ENCODE peak calls at places on chromosome 21, in eight cellular contexts. R is natural killer cell, V is suprapubic skin, N is fibroblast of pulmonary artery, K is endothelial cell, E is HFFc6, B is fibroblast of lung, U is cardiac fibroblast. Q is an unnamed sample.

GRCh38 chr21:44516828-44517174 is 23.2 kb downstream of the KRTAP10-1 start:
- DNase-seq in B (no peak), R (no peak), U (no peak), V (no peak), E (no peak), N (no peak), K (no peak), Q (no peak)

GRCh38 chr21:14589855-14590563 is 43.9 kb upstream of the SAMSN1 start:
- DNase-seq in B (no peak), K (no peak), N (no peak), E (no peak), V (no peak), R (no peak), U (no peak), Q (no peak)

GRCh38 chr21:33824156-33824941 is 91.3 kb downstream of the ATP5PO start:
- DNase-seq in N (no peak), E (no peak), V (no peak), K (no peak), R (no peak), B (no peak), U (no peak), Q (no peak)

GRCh38 chr21:26795866-26796329 is 49.3 kb downstream of the ADAMTS1 start:
- DNase-seq in V (no peak), U (peak), B (peak), E (peak), K (no peak), N (peak), R (no peak), Q (no peak)

GRCh38 chr21:35394634-35395369 is 345.7 kb upstream of the RUNX1 start:
- DNase-seq in U (no peak), V (no peak), K (no peak), E (no peak), N (no peak), B (no peak), R (no peak), Q (no peak)

GRCh38 chr21:33924079-33924765 is 8.6 kb upstream of the ATP5PO start:
- DNase-seq in B (peak), N (peak), R (peak), V (peak), K (peak), U (peak), E (peak), Q (peak)

GRCh38 chr21:45506836-45507522 is 35.3 kb downstream of the SLC19A1 start:
- DNase-seq in U (no peak), R (no peak), E (no peak), N (no peak), V (peak), B (no peak), K (no peak), Q (no peak)

GRCh38 chr21:37800122-37800455 is 116.2 kb downstream of the KCNJ6 start:
- DNase-seq in B (no peak), V (no peak), N (peak), R (no peak), E (no peak), K (no peak), U (peak), Q (no peak)

GRCh38 chr21:18275740-18276139 is 31.1 kb downstream of the CHODL start:
- DNase-seq in V (no peak), R (no peak), N (no peak), E (no peak), B (no peak), U (no peak), K (no peak), Q (no peak)

GRCh38 chr21:29002442-29003144 is 9.9 kb upstream of the LTN1 start:
- DNase-seq in R (peak), U (peak), N (peak), V (peak), B (peak), E (peak), K (peak), Q (peak)

GRCh38 chr21:40381111-40381510 is 465.8 kb downstream of the DSCAM start:
- DNase-seq in U (no peak), N (no peak), K (no peak), R (no peak), V (no peak), B (no peak), E (no peak), Q (no peak)

GRCh38 chr21:30839304-30839703 is 9.7 kb upstream of the KRTAP7-1 start:
- DNase-seq in R (no peak), E (no peak), K (peak), U (no peak), V (no peak), N (peak), B (no peak), Q (no peak)

GRCh38 chr21:46394819-46395152 is 63.9 kb upstream of the DIP2A start:
- DNase-seq in V (no peak), R (no peak), K (no peak), E (no peak), B (no peak), N (no peak), U (no peak), Q (no peak)

GRCh38 chr21:35686156-35686555 is 374.2 kb downstream of the SETD4 start:
- DNase-seq in B (no peak), N (no peak), U (no peak), E (no peak), V (no peak), K (no peak), R (no peak), Q (no peak)

GRCh38 chr21:27674037-27674436 is 707.1 kb upstream of the ADAMTS5 start:
- DNase-seq in R (no peak), E (peak), U (peak), V (no peak), K (no peak), B (peak), N (peak), Q (no peak)

GRCh38 chr21:35483267-35483666 is 434.2 kb upstream of the RUNX1 start:
- DNase-seq in K (no peak), B (no peak), E (no peak), V (no peak), U (no peak), N (no peak), R (no peak), Q (no peak)

GRCh38 chr21:46393451-46393940 is 65.2 kb upstream of the DIP2A start:
- DNase-seq in V (no peak), K (no peak), B (no peak), E (no peak), R (no peak), N (no peak), U (no peak), Q (no peak)

GRCh38 chr21:45589686-45590245 is 47.5 kb upstream of the SLC19A1 start:
- DNase-seq in V (peak), U (no peak), N (no peak), K (no peak), B (no peak), R (peak), E (no peak), Q (peak)

GRCh38 chr21:30620080-30620479 is 347 bp upstream of the KRTAP20-4 start:
- DNase-seq in B (no peak), E (no peak), K (no peak), N (no peak), U (no peak), V (no peak), R (no peak), Q (no peak)

GRCh38 chr21:21373969-21374368 is 375.8 kb downstream of the NCAM2 start:
- DNase-seq in U (peak), B (peak), N (peak), E (no peak), V (no peak), R (no peak), K (no peak), Q (no peak)

GRCh38 chr21:37878946-37879660 is 37.2 kb downstream of the KCNJ6 start:
- DNase-seq in N (peak), V (no peak), E (peak), R (no peak), U (peak), B (peak), K (no peak), Q (no peak)

GRCh38 chr21:45412491-45412890 is 7.5 kb downstream of the COL18A1 start:
- DNase-seq in N (no peak), V (no peak), R (no peak), K (no peak), B (no peak), U (no peak), E (no peak), Q (no peak)

GRCh38 chr21:46092026-46092764 is 5.7 kb upstream of the COL6A2 start:
- DNase-seq in N (peak), K (no peak), V (no peak), B (peak), E (peak), U (peak), R (no peak), Q (peak)

GRCh38 chr21:19553930-19554615 is 1150.5 kb upstream of the TMPRSS15 start:
- DNase-seq in N (no peak), U (no peak), R (no peak), K (no peak), E (no peak), B (no peak), V (no peak), Q (no peak)

GRCh38 chr21:45805321-45805720 is 161.8 kb downstream of the PCBP3 start:
- DNase-seq in K (no peak), U (no peak), R (no peak), E (no peak), V (no peak), B (no peak), N (no peak), Q (peak)

GRCh38 chr21:18655927-18656326 is 252.3 kb upstream of the TMPRSS15 start:
- DNase-seq in U (no peak), B (no peak), V (no peak), E (no peak), N (no peak), R (no peak), K (no peak), Q (no peak)

GRCh38 chr21:29085106-29085752 is 11.8 kb upstream of the CCT8 start:
- DNase-seq in K (no peak), R (no peak), U (no peak), E (no peak), N (no peak), V (no peak), B (no peak), Q (no peak)

GRCh38 chr21:22981819-22982218 is 1983.6 kb downstream of the NCAM2 start:
- DNase-seq in N (no peak), V (no peak), R (no peak), U (no peak), B (no peak), E (no peak), K (no peak), Q (no peak)

GRCh38 chr21:41929248-41929647 is 24.6 kb downstream of the C2CD2 start:
- DNase-seq in K (no peak), N (no peak), U (no peak), E (no peak), B (no peak), R (no peak), V (no peak), Q (no peak)

GRCh38 chr21:41932191-41932575 is 21.6 kb downstream of the C2CD2 start:
- DNase-seq in N (peak), K (no peak), V (no peak), R (no peak), U (peak), B (peak), E (peak), Q (no peak)

GRCh38 chr21:41931041-41931451 is 22.8 kb downstream of the C2CD2 start:
- DNase-seq in N (peak), V (no peak), B (no peak), E (no peak), U (peak), R (no peak), K (no peak), Q (no peak)

GRCh38 chr21:41932576-41933258 is 21.1 kb downstream of the C2CD2 start:
- DNase-seq in R (no peak), K (no peak), N (peak), V (no peak), E (peak), B (peak), U (no peak), Q (no peak)

DNA sequence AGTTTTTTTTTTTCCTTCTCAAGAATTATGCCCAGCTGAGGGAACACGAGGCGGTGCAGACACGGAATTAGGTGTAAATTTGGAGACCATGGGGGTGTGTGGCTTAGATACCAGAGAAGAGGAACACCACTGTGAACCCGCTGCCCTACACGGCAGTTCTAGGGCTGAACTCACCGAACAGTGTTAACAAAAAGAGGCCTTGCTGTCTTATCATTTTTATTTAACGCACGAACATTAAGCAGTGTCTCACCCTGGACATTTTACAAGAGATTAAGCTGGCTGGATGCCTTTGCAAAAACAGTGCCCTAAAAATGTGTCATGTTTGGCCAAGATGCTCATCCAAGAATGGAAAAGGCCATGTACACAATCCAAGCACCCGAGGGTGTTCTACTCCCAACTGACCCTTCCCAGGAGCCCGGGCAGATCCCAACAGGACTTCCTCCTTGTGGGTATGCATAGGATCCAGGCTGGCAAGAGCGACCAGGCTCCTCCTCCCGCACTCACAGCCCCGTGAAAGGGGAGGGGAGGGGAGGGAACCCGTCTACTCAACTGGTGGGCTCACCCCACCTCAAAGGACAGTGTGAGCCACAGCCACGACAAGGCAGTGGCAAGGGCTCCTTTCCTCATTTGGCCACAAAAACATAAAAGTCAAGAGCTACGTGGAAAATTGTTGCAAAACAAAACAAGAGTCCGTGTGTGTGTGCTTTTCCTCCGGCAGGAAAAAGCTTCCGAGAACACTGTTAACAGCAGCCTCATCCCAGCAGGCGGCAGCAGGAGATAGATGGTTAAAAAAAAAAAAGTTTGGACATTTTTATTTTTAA is 20.3 kb downstream of the C2CD2 start:
- DNase-seq in R (no peak), K (no peak), U (peak), E (peak), V (no peak), B (peak), N (peak), Q (no peak)
- TF ChIP-seq CTCF in R (no peak), K (no peak), U (peak), E (peak), V (no peak), B (peak), N (peak), Q (peak)

GRCh38 chr21:36756527-36756926 is 57.6 kb downstream of the SIM2 start:
- DNase-seq in N (no peak), K (no peak), B (no peak), V (no peak), E (peak), U (no peak), R (no peak), Q (no peak)
- TF ChIP-seq CTCF in N (no peak), K (no peak), B (no peak), V (no peak), E (no peak), U (no peak), R (no peak), Q (no peak)

GRCh38 chr21:32389337-32390015 is 3.3 kb downstream of the URB1 start:
- DNase-seq in B (no peak), R (no peak), U (peak), E (peak), V (no peak), K (no peak), N (no peak), Q (no peak)

GRCh38 chr21:32393677-32394001 is 827 bp upstream of the URB1 start:
- DNase-seq in K (no peak), U (no peak), V (no peak), B (no peak), N (no peak), E (no peak), R (no peak), Q (no peak)

GRCh38 chr21:32392299-32392879 is 423 bp downstream of the URB1 start:
- DNase-seq in R (no peak), U (no peak), E (no peak), N (no peak), B (no peak), V (no peak), K (no peak), Q (no peak)

GRCh38 chr21:32391755-32392154 is 1.1 kb downstream of the URB1 start:
- DNase-seq in E (no peak), K (no peak), N (no peak), B (no peak), R (no peak), V (no peak), U (no peak), Q (no peak)

GRCh38 chr21:32392880-32393676 is at the start of gene URB1:
- DNase-seq in E (peak), V (peak), K (peak), R (peak), U (peak), N (peak), B (peak), Q (peak)
- TF ChIP-seq CTCF in E (peak), V (no peak), K (no peak), R (no peak), U (no peak), N (no peak), B (no peak), Q (no peak)

GRCh38 chr21:16330340-16331319 is 600.8 kb downstream of the USP25 start:
- DNase-seq in N (peak), E (peak), K (peak), B (peak), U (peak), R (no peak), V (no peak), Q (no peak)
- TF ChIP-seq CTCF in N (peak), E (peak), K (peak), B (peak), U (peak), R (peak), V (peak), Q (peak)

GRCh38 chr21:32782698-32783097 is 11.1 kb upstream of the PAXBP1 start:
- DNase-seq in V (no peak), U (no peak), R (no peak), K (no peak), N (no peak), B (no peak), E (no peak), Q (no peak)
- TF ChIP-seq CTCF in V (no peak), U (no peak), R (no peak), K (no peak), N (no peak), B (no peak), E (no peak), Q (no peak)

GRCh38 chr21:39088831-39089380 is 94.3 kb downstream of the PSMG1 start:
- DNase-seq in U (peak), R (no peak), V (no peak), E (peak), B (peak), N (peak), K (no peak), Q (no peak)
- TF ChIP-seq CTCF in U (no peak), R (no peak), V (no peak), E (peak), B (no peak), N (peak), K (no peak), Q (peak)

GRCh38 chr21:42234464-42235241 is 15.7 kb downstream of the ABCG1 start:
- DNase-seq in R (peak), B (peak), V (no peak), N (peak), K (peak), U (peak), E (no peak), Q (no peak)

GRCh38 chr21:42232176-42232825 is 13.4 kb downstream of the ABCG1 start:
- DNase-seq in B (no peak), N (no peak), K (no peak), U (no peak), V (no peak), R (no peak), E (no peak), Q (no peak)

GRCh38 chr21:42231761-42232160 is 12.8 kb downstream of the ABCG1 start:
- DNase-seq in E (no peak), B (no peak), N (no peak), K (no peak), V (no peak), R (no peak), U (no peak), Q (no peak)

GRCh38 chr21:42234026-42234425 is 15.1 kb downstream of the ABCG1 start:
- DNase-seq in N (no peak), B (no peak), U (no peak), K (no peak), E (no peak), V (no peak), R (no peak), Q (no peak)

GRCh38 chr21:42233067-42233981 is 14.4 kb downstream of the ABCG1 start:
- DNase-seq in R (peak), E (no peak), K (peak), U (peak), B (peak), N (peak), V (peak), Q (no peak)
- TF ChIP-seq CTCF in R (peak), E (peak), K (no peak), U (peak), B (no peak), N (peak), V (peak), Q (peak)

Q was measured in osteocyte.